ENCODE peak calls at places on chromosomes 4 and X, in eight cellular contexts. I is mammary epithelial cell, A is HCT116, C is fibroblast of lung, X is A673, D is hepatocyte, T is H1, U is GM23338. Q is an unnamed sample.

GRCh38 chr4:96603635-96604034 is 763.7 kb downstream of the PDHA2 start:
- DNase-seq in I (no peak), A (no peak), C (no peak), X (no peak), D (no peak), T (no peak), U (no peak), Q (no peak)

GRCh38 chr4:7315286-7315685 is 119.4 kb downstream of the PSAPL1 start:
- DNase-seq in I (no peak), A (no peak), C (no peak), X (no peak), D (no peak), T (no peak), U (no peak), Q (no peak)

GRCh38 chrX:148363836-148364235 is 136.6 kb upstream of the AFF2 start:
- DNase-seq in I (no peak), A (no peak), C (no peak), X (no peak), D (peak), T (no peak), U (no peak), Q (no peak)

GRCh38 chrX:2696698-2697215 is 5.7 kb downstream of the CD99 start:
- DNase-seq in I (peak), A (no peak), C (peak), X (peak), D (no peak), T (no peak), U (no peak), Q (peak)

GRCh38 chr4:90318208-90318607 is 191.0 kb downstream of the CCSER1 start:
- DNase-seq in I (peak), A (peak), C (peak), X (peak), D (peak), T (no peak), U (no peak), Q (peak)

GRCh38 chr4:138939960-138940359 is 75.6 kb upstream of the NOCT start:
- DNase-seq in I (no peak), A (no peak), C (no peak), X (no peak), D (peak), T (no peak), U (no peak), Q (no peak)

GRCh38 chrX:150692837-150693781 is at the start of gene MTMR1:
- DNase-seq in I (no peak), A (no peak), C (no peak), X (peak), D (peak), T (no peak), U (peak), Q (peak)

GRCh38 chr4:98617358-98618047 is 40.9 kb downstream of the TSPAN5 start:
- DNase-seq in I (no peak), A (no peak), C (no peak), X (no peak), D (no peak), T (no peak), U (no peak), Q (no peak)

GRCh38 chr4:128355301-128355700 is 67.7 kb upstream of the PGRMC2 start:
- DNase-seq in I (no peak), A (no peak), C (no peak), X (peak), D (no peak), T (no peak), U (no peak), Q (no peak)

GRCh38 chr4:176784816-176785215 is 7.9 kb downstream of the VEGFC start:
- DNase-seq in I (no peak), A (no peak), C (peak), X (no peak), D (peak), T (no peak), U (no peak), Q (peak)

GRCh38 chr4:6333301-6334202 is 63.9 kb downstream of the WFS1 start:
- DNase-seq in I (no peak), A (no peak), C (peak), X (peak), D (no peak), T (peak), U (peak), Q (peak)

GRCh38 chr4:146637853-146638800 is 566 bp upstream of the POU4F2 start:
- DNase-seq in I (no peak), A (no peak), C (no peak), X (peak), D (no peak), T (peak), U (peak), Q (no peak)

GRCh38 chr4:183798249-183798920 is 106.7 kb upstream of the STOX2 start:
- DNase-seq in I (peak), A (no peak), C (no peak), X (no peak), D (peak), T (peak), U (peak), Q (no peak)

GRCh38 chr4:5751073-5751917 is 40.3 kb downstream of the EVC start:
- DNase-seq in I (no peak), A (no peak), C (peak), X (no peak), D (peak), T (no peak), U (peak), Q (no peak)

GRCh38 chr4:168630445-168631187 is 133.8 kb downstream of the PALLD start:
- DNase-seq in I (peak), A (no peak), C (peak), X (peak), D (no peak), T (no peak), U (no peak), Q (peak)
- H3K4me3 ChIP-seq in I (peak), A (peak), C (peak), X (peak), D (peak), T (peak), U (peak), Q (peak)

GRCh38 chr4:13527192-13527982 is 16.9 kb downstream of the NKX3-2 start:
- DNase-seq in I (no peak), A (no peak), C (no peak), X (no peak), D (no peak), T (peak), U (no peak), Q (no peak)
- TF ChIP-seq EZH2 in I (peak), A (no peak), C (peak), X (no peak), D (no peak), T (peak), U (peak), Q (no peak)

GRCh38 chr4:94454405-94454804 is 2.7 kb downstream of the PDLIM5 start:
- DNase-seq in I (peak), A (no peak), C (no peak), X (peak), D (no peak), T (no peak), U (no peak), Q (peak)
- H3K4me3 ChIP-seq in I (peak), A (no peak), C (peak), X (peak), D (peak), T (no peak), U (peak), Q (peak)

GRCh38 chrX:100407784-100408642 is 2.1 kb downstream of the PCDH19 start:
- DNase-seq in I (no peak), A (no peak), C (no peak), X (no peak), D (no peak), T (peak), U (peak), Q (no peak)
- TF ChIP-seq EZH2 in I (peak), A (no peak), C (no peak), X (no peak), D (no peak), T (peak), U (peak), Q (no peak)